ENCODE peak calls at places on chromosomes 5 and 9, in four cellular contexts. M is AG10803, B is AG04449, U is dorsolateral prefrontal cortex. A is an unnamed sample.

GRCh38 chr5:173812811-173813550 is 75.2 kb upstream of the CPEB4 start:
- DNase-seq in B (no peak), M (peak), U (no peak), A (no peak)

GRCh38 chr9:95580812-95581761 is 64.3 kb upstream of the PTCH1 start:
- DNase-seq in U (no peak), B (no peak), M (no peak), A (no peak)

GRCh38 chr5:41751867-41752266 is 118.4 kb downstream of the OXCT1 start:
- DNase-seq in B (no peak), U (no peak), M (no peak), A (no peak)

GRCh38 chr5:54007822-54008777 is 302.3 kb downstream of the ARL15 start:
- DNase-seq in U (no peak), B (peak), M (no peak), A (no peak)

GRCh38 chr5:155485344-155485743 is 471.8 kb downstream of the KIF4B start:
- DNase-seq in U (no peak), B (peak), M (peak), A (no peak)

GRCh38 chr5:40233268-40233667 is 446.4 kb upstream of the PTGER4 start:
- DNase-seq in M (peak), B (no peak), U (no peak), A (no peak)

GRCh38 chr5:181173420-181174342 is 26.3 kb downstream of the OR2V2 start:
- DNase-seq in U (no peak), M (peak), B (no peak), A (no peak)

GRCh38 chr5:150122536-150123481 is 32.8 kb downstream of the PDGFRB start:
- DNase-seq in B (no peak), M (no peak), U (no peak), A (no peak)

GRCh38 chr9:136769710-136770191 is 5.4 kb upstream of the LCN15 start:
- DNase-seq in M (no peak), B (no peak), U (peak), A (no peak)

GRCh38 chr5:11596657-11597071 is 307.6 kb downstream of the CTNND2 start:
- DNase-seq in B (no peak), M (no peak), U (no peak), A (no peak)

GRCh38 chr9:5879419-5880181 is 11.1 kb upstream of the MLANA start:
- DNase-seq in U (no peak), M (peak), B (peak), A (no peak)

GRCh38 chr5:59640411-59640810 is 253.1 kb downstream of the PDE4D start:
- DNase-seq in M (peak), U (no peak), B (no peak), A (no peak)

GRCh38 chr5:147403659-147404640 is 105.9 kb downstream of the DPYSL3 start:
- DNase-seq in B (peak), M (peak), U (no peak), A (peak)

GRCh38 chr5:109865636-109866035 is 175.9 kb downstream of the MAN2A1 start:
- DNase-seq in U (no peak), M (peak), B (peak), A (peak)

GRCh38 chr5:132073231-132074013 is at the start of gene CSF2:
- DNase-seq in B (no peak), U (no peak), M (no peak), A (no peak)

GRCh38 chr5:83632874-83633273 is 87.8 kb downstream of the HAPLN1 start:
- DNase-seq in B (peak), U (no peak), M (peak), A (peak)

GRCh38 chr5:128905225-128906110 is 59.8 kb upstream of the SLC27A6 start:
- DNase-seq in U (no peak), B (peak), M (peak), A (peak)

GRCh38 chr9:131704195-131704983 is 35.5 kb downstream of the RAPGEF1 start:
- DNase-seq in B (no peak), U (no peak), M (no peak), A (no peak)

GRCh38 chr5:177094224-177095087 is 7.7 kb downstream of the FGFR4 start:
- DNase-seq in U (no peak), B (no peak), M (peak), A (peak)

GRCh38 chr5:113320160-113320816 is 114.5 kb downstream of the TSSK1B start:
- DNase-seq in U (no peak), B (no peak), M (no peak), A (no peak)

GRCh38 chr5:115366223-115366622 is 69.8 kb upstream of the CCDC112 start:
- DNase-seq in M (peak), U (no peak), B (peak), A (peak)

GRCh38 chr5:96072791-96073165 is 111.1 kb upstream of the ELL2 start:
- DNase-seq in U (no peak), B (no peak), M (no peak), A (no peak)

GRCh38 chr5:38641003-38641402 is 84.6 kb upstream of the LIFR start:
- DNase-seq in U (no peak), M (peak), B (no peak), A (peak)

GRCh38 chr5:115068239-115069086 is 101.2 kb downstream of the TRIM36 start:
- DNase-seq in M (peak), U (no peak), B (no peak), A (no peak)

DNA sequence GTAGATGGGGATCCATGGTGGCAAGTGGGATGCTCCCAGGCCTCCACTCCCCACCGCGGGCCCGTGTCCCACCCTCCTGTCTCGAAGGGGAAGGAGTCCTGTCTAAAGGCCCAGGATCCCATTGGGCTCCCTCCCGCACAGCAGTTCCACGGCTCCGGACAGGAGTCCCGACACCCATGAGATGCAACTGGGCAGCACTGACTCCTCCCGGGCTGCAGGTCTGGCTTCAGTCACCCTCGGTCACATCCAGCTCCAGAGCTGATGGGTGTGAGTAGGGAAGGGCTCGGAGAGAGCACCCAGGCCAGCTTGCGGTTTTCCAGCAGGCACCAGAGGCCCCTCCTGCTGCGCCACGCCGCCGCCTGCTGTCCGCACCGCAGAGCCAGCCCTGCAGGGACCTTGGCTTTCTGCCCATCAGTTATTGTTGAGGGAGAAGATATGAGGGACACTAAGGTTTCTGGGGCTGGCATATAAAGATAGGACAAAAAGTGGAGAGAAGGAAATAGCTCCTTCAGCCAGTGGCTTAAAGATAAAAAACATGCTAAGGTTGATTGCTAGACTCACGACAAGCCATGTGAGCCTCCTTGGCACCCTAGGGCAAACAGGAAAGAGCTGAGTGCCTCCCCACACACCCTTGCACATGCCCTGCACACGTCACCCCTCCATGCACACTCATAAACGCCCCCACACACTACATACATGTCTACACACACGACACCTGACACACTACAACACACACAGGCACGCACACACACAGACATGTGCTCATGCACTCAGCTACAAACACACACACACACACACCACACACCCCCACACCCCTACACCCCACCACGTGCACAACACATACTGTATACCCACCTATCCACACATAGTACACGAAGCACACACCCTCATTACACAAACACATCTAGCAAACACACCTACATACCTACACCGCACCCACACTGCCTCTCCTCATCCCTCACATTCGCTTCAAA is 79.0 kb downstream of the AK8 start:
- DNase-seq in B (no peak), M (no peak), U (no peak), A (no peak)
- H3K4me3 ChIP-seq in B (no peak), M (no peak), U (no peak), A (no peak)

GRCh38 chr9:38357350-38358114 is 35.0 kb upstream of the ALDH1B1 start:
- DNase-seq in U (no peak), M (no peak), B (no peak), A (no peak)
- H3K4me3 ChIP-seq in U (no peak), M (no peak), B (no peak), A (no peak)

GRCh38 chr5:134592141-134592746 is 40.4 kb downstream of the SAR1B start:
- DNase-seq in M (peak), U (no peak), B (no peak), A (no peak)
- H3K4me3 ChIP-seq in M (no peak), U (no peak), B (no peak), A (no peak)

GRCh38 chr9:16627967-16628366 is 242.5 kb downstream of the BNC2 start:
- DNase-seq in B (peak), M (peak), U (no peak), A (peak)
- H3K4me3 ChIP-seq in B (peak), M (peak), U (no peak), A (peak)

DNA sequence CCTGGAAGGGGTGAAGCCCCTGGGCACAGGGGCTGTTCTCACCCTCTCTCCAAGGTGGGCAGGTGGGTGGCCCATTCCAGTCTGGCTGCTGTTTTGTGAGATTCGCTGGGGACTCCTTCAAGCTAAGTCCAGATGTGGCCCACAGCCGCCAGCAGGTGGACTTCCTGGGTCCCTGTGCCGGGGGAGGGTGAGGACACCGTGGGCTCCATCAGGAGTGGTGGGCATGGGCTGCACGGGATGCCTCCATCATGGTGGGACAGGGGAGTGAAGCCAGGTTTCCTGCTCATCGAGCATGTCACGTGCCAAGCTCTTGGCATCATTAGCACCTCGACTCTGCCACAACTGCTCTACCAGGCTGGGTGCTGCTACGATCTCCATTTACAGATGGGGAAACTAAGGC is 1.8 kb downstream of the NCS1 start:
- DNase-seq in B (no peak), M (no peak), U (no peak), A (no peak)
- H3K4me3 ChIP-seq in B (peak), M (peak), U (peak), A (peak)

DNA sequence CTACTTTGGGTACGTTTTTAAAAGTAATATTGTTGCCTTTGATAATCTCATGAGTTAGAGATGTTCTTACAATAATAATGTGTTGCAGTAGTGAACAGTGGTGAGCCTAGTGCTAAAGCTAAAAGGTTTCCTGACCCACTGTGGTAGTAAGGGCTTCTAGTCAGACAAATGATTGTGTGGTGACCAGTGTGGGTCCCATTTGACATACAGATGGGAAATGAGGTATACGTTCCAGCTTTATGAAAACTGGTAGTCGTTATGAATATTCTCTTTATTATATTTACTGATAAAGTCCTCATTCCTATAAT is 1.8 kb upstream of the RFX3 start:
- DNase-seq in M (no peak), U (no peak), B (no peak), A (no peak)
- H3K4me3 ChIP-seq in M (peak), U (peak), B (peak), A (peak)

GRCh38 chr9:123073991-123074422 is 40.5 kb downstream of the GPR21 start:
- DNase-seq in B (peak), M (peak), U (no peak), A (peak)

GRCh38 chr9:123073441-123073840 is 40.0 kb downstream of the GPR21 start:
- DNase-seq in B (no peak), U (no peak), M (no peak), A (no peak)

GRCh38 chr9:123074627-123075026 is 41.2 kb downstream of the GPR21 start:
- DNase-seq in M (peak), U (no peak), B (no peak), A (no peak)

GRCh38 chr9:123070210-123070609 is 36.7 kb downstream of the GPR21 start:
- DNase-seq in U (no peak), M (no peak), B (no peak), A (no peak)

GRCh38 chr9:123072407-123072995 is 39.0 kb downstream of the GPR21 start:
- DNase-seq in U (no peak), B (no peak), M (no peak), A (no peak)
- H3K4me3 ChIP-seq in U (no peak), B (no peak), M (no peak), A (no peak)

GRCh38 chr5:107558951-107559350 is 111.8 kb downstream of the EFNA5 start:
- DNase-seq in B (no peak), U (no peak), M (no peak), A (no peak)
- H3K4me3 ChIP-seq in B (no peak), U (no peak), M (no peak), A (no peak)

A was measured in skeletal muscle cell.